ENCODE peak calls at places on chromosomes 2 and 18, in seven cellular contexts. C is mucosa of descending colon, I is left ventricle myocardium inferior, J is right cardiac atrium, E is endothelial cell of umbilical vein, U is lung, P is breast epithelium. H is an unnamed sample.
A peak's percentile ranks its signal among the peaks of the same experiment; 100 is the strongest.

GRCh38 chr18:63336366-63337099 is 17.0 kb upstream of the BCL2 start:
- DNase-seq in C (no peak), I (no peak), J (no peak), E (peak; percentile 11), U (no peak), P (no peak), H (no peak)

GRCh38 chr18:55269632-55270031 is 310.4 kb upstream of the CCDC68 start:
- DNase-seq in C (no peak), I (no peak), J (no peak), E (peak; percentile 65), U (no peak), P (no peak), H (no peak)

GRCh38 chr2:70888389-70888924 is 47.2 kb upstream of the ATP6V1B1 start:
- DNase-seq in C (no peak), I (no peak), J (no peak), E (no peak), U (no peak), P (no peak), H (peak; percentile 21)

GRCh38 chr2:66440011-66440542 is 5.2 kb downstream of the MEIS1 start:
- DNase-seq in C (no peak), I (peak; percentile 14), J (peak; percentile 50), E (peak; percentile 59), U (no peak), P (no peak), H (no peak)

GRCh38 chr2:28340312-28341202 is 52.1 kb upstream of the FOSL2 start:
- DNase-seq in C (no peak), I (no peak), J (no peak), E (no peak), U (no peak), P (no peak), H (no peak)

GRCh38 chr18:33821503-33821902 is 243.5 kb downstream of the ASXL3 start:
- DNase-seq in C (no peak), I (no peak), J (no peak), E (no peak), U (no peak), P (no peak), H (no peak)

GRCh38 chr2:189613650-189614420 is 33.2 kb upstream of the SLC40A1 start:
- DNase-seq in C (no peak), I (no peak), J (no peak), E (peak; percentile 82), U (no peak), P (no peak), H (peak; percentile 53)

GRCh38 chr18:51621103-51621969 is 423.9 kb upstream of the MEX3C start:
- DNase-seq in C (peak; percentile 55), I (peak; percentile 29), J (peak; percentile 68), E (peak; percentile 1), U (peak; percentile 59), P (peak; percentile 42), H (no peak)

GRCh38 chr18:25282282-25282681 is 69.7 kb downstream of the ZNF521 start:
- DNase-seq in C (peak; percentile 17), I (no peak), J (no peak), E (peak; percentile 69), U (no peak), P (peak; percentile 30), H (no peak)

GRCh38 chr2:238158807-238159539 is at the start of gene ERFE:
- DNase-seq in C (peak; percentile 38), I (peak; percentile 20), J (peak; percentile 81), E (no peak), U (no peak), P (no peak), H (peak; percentile 87)

GRCh38 chr2:218202266-218202665 is 14.7 kb upstream of the ARPC2 start:
- DNase-seq in C (no peak), I (no peak), J (no peak), E (no peak), U (no peak), P (no peak), H (no peak)

GRCh38 chr2:45121236-45121927 is 112.1 kb upstream of the SIX2 start:
- DNase-seq in C (no peak), I (no peak), J (no peak), E (no peak), U (no peak), P (no peak), H (no peak)

GRCh38 chr2:189552334-189552990 is 28.1 kb downstream of the SLC40A1 start:
- DNase-seq in C (no peak), I (no peak), J (no peak), E (peak; percentile 92), U (no peak), P (no peak), H (no peak)

GRCh38 chr2:46679761-46680160 is 200.4 kb downstream of the TMEM247 start:
- DNase-seq in C (no peak), I (no peak), J (no peak), E (no peak), U (no peak), P (no peak), H (no peak)

GRCh38 chr2:233811732-233812131 is 33.6 kb downstream of the MROH2A start:
- DNase-seq in C (no peak), I (no peak), J (no peak), E (no peak), U (no peak), P (no peak), H (peak; percentile 25)

GRCh38 chr2:169824373-169825333 is at the start of gene METTL5:
- DNase-seq in C (peak; percentile 88), I (peak; percentile 83), J (peak; percentile 93), E (peak; percentile 80), U (peak; percentile 86), P (peak; percentile 44), H (peak; percentile 84)

GRCh38 chr2:69741281-69742169 is at the start of gene ANXA4:
- DNase-seq in C (peak; percentile 94), I (peak; percentile 85), J (peak; percentile 88), E (peak; percentile 63), U (peak; percentile 90), P (peak; percentile 71), H (peak; percentile 91)

GRCh38 chr2:26429779-26430654 is 28.3 kb downstream of the DRC1 start:
- DNase-seq in C (no peak), I (peak; percentile 50), J (no peak), E (peak; percentile 14), U (no peak), P (no peak), H (no peak)

GRCh38 chr2:19818039-19818438 is 83.7 kb downstream of the TTC32 start:
- DNase-seq in C (no peak), I (no peak), J (no peak), E (no peak), U (peak; percentile 29), P (no peak), H (no peak)

DNA sequence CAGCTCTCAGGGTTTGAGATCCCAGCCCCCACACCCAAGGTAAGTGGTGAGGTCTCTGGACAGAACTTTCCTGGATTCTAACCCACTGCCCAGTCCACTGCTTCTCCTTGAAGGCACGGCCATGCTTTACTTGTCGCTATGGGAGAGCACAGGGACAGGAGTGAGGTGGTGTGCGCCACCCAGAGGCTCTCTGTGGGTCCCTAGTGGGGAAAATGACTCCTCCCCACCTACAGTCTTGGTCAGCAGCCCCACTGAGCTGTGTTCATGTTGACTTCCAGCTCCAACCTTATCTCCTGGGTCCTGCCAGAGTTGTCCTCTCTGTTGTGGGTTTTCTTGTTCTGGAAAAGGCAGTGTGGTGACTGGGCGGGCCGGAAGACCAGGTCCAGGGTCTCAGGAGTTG is 11.1 kb downstream of the TET3 start:
- DNase-seq in C (no peak), I (no peak), J (no peak), E (no peak), U (no peak), P (no peak), H (no peak)
- H3K4me1 ChIP-seq in C (peaks cover 10% of the 10 kb centered on the region), I (peaks cover 16% of the 10 kb centered on the region), J (peaks cover 4% of the 10 kb centered on the region), E (no peaks in the 10 kb centered on the region), U (peaks cover 31% of the 10 kb centered on the region), P (peaks cover 10% of the 10 kb centered on the region), H (no peaks in the 10 kb centered on the region)

GRCh38 chr2:24352664-24353063 is 7.7 kb downstream of the ITSN2 start:
- DNase-seq in C (no peak), I (no peak), J (no peak), E (no peak), U (no peak), P (no peak), H (no peak)

GRCh38 chr2:24351981-24352380 is 8.4 kb downstream of the ITSN2 start:
- DNase-seq in C (no peak), I (no peak), J (no peak), E (no peak), U (no peak), P (no peak), H (no peak)

GRCh38 chr2:24350826-24351626 is 9.3 kb downstream of the ITSN2 start:
- DNase-seq in C (no peak), I (no peak), J (no peak), E (no peak), U (no peak), P (no peak), H (no peak)

GRCh38 chr2:24353364-24353763 is 7.0 kb downstream of the ITSN2 start:
- DNase-seq in C (no peak), I (no peak), J (no peak), E (no peak), U (no peak), P (no peak), H (no peak)

DNA sequence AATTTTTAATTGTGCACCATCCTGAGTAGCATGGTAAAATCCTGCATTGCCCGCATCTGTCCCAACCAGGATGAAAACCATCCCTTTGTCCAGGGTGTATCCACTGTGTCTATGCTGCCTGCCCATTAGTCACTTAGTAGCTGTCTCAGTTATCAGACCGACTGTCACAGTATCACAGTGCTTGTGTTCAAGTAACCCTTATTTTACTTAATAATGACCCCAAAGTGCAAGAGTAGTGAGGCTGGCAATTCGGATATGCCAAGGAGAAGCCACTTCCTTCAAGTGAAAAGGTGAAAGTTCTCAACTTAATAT is 8.8 kb downstream of the ITSN2 start:
- DNase-seq in C (no peak), I (no peak), J (no peak), E (no peak), U (no peak), P (no peak), H (no peak)
- H3K4me3 ChIP-seq in C (no peak overlapping the region), I (no peak overlapping the region), J (no peak overlapping the region), E (no peak overlapping the region), U (no peak overlapping the region), P (no peak overlapping the region), H (no peak overlapping the region)

DNA sequence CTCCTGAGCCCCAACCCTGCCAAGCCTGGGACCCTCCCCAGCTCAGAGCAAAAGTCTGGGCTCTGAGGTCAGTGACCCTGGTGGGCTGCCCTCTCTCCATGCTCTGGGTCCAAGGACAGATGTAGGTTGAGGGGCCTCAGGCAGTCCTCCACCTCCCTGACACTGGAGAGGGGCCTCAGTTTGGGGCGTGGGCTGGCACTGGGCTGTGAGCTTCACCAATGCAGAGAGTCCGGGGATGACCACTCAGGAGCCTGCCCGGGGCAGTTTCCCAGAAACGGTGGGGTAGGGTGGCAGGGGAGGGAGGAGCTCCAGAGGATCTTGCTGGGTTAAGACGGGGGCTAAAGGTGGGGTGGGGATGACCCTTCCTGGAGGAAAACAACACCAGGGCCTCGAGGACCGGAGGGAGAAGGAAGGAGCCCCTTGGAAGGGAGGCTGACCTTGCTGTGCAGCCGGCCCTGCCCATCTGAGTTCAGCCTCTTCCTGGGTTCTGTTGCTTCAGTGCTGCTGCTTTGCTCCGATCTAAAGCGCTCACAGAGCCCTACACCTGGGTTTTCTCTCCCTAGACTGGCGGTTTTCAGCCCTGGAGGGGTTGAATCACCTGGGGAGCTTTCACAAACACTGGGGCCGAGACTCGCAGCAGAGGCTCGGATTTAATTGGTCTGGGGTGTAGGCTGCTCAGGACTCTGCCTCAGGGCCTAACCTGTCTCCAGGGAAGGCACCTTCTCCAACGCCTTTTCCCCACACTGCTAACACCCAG is 40.7 kb upstream of the SMAD7 start:
- DNase-seq in C (no peak), I (no peak), J (peak; percentile 41), E (no peak), U (no peak), P (no peak), H (no peak)
- H3K4me1 ChIP-seq in C (peaks cover under 1% of the 10 kb centered on the region), I (peaks cover 49% of the 10 kb centered on the region), J (peaks cover 22% of the 10 kb centered on the region), E (no peaks in the 10 kb centered on the region), U (peaks cover 14% of the 10 kb centered on the region), P (no peaks in the 10 kb centered on the region), H (no peaks in the 10 kb centered on the region)

GRCh38 chr2:219499555-219499954 is 864 bp downstream of the GMPPA start:
- DNase-seq in C (no peak), I (no peak), J (no peak), E (no peak), U (no peak), P (no peak), H (no peak)
- H3K4me3 ChIP-seq in C (no peak overlapping the region), I (peak overlapping the region; percentile 75), J (peak overlapping the region; percentile 87), E (no peak overlapping the region), U (no peak overlapping the region), P (peak overlapping the region; percentile 73), H (peak overlapping the region; percentile 74)

H was measured in aorta.